ENCODE peak calls at places on chromosomes 2 and 18, in five cellular contexts. C is RWPE1, A is RWPE2, O is A673, D is fibroblast of the aortic adventitia. Z is an unnamed sample.

GRCh38 chr2:236536727-236537398 is 32.8 kb upstream of the ACKR3 start:
- DNase-seq in A (no peak), C (no peak), D (no peak), O (no peak), Z (no peak)

GRCh38 chr2:150413416-150413815 is 74.1 kb downstream of the RND3 start:
- DNase-seq in A (no peak), O (no peak), D (no peak), C (no peak), Z (no peak)

GRCh38 chr2:187842978-187843847 is 289.0 kb upstream of the TFPI start:
- DNase-seq in O (peak), C (peak), D (peak), A (no peak), Z (peak)

GRCh38 chr18:10070581-10071000 is 156.8 kb downstream of the VAPA start:
- DNase-seq in D (no peak), C (no peak), A (no peak), O (peak), Z (peak)

GRCh38 chr2:233068762-233069418 is 8.7 kb downstream of the INPP5D start:
- DNase-seq in A (no peak), O (no peak), D (no peak), C (no peak), Z (no peak)

GRCh38 chr2:176128172-176129012 is 1.1 kb upstream of the HOXD8 start:
- DNase-seq in C (no peak), A (no peak), O (peak), D (no peak), Z (peak)

GRCh38 chr2:11080253-11081115 is 74.8 kb upstream of the SLC66A3 start:
- DNase-seq in A (no peak), D (no peak), O (no peak), C (no peak), Z (no peak)

GRCh38 chr18:9335255-9336045 is 877 bp downstream of the TWSG1 start:
- DNase-seq in A (no peak), O (peak), C (no peak), D (peak), Z (peak)

GRCh38 chr18:79121746-79122474 is 52.7 kb downstream of the ATP9B start:
- DNase-seq in A (no peak), D (peak), C (no peak), O (no peak), Z (peak)

GRCh38 chr2:80501874-80502624 is 197.5 kb upstream of the LRRTM1 start:
- DNase-seq in D (no peak), A (no peak), O (no peak), C (no peak), Z (no peak)

GRCh38 chr2:80496770-80497169 is 192.2 kb upstream of the LRRTM1 start:
- DNase-seq in A (no peak), D (peak), O (no peak), C (peak), Z (peak)

GRCh38 chr2:80499095-80499494 is 194.5 kb upstream of the LRRTM1 start:
- DNase-seq in C (peak), D (peak), O (peak), A (no peak), Z (peak)
- TF ChIP-seq CTCF in C (peak), D (peak), O (peak), A (peak), Z (peak)

GRCh38 chr2:23912054-23912453 is 14.9 kb downstream of the ATAD2B start:
- DNase-seq in A (no peak), D (no peak), C (no peak), O (no peak), Z (peak)

GRCh38 chr2:23915327-23915726 is 11.6 kb downstream of the ATAD2B start:
- DNase-seq in A (no peak), O (no peak), D (no peak), C (no peak), Z (no peak)

GRCh38 chr2:23918837-23919489 is 8.0 kb downstream of the ATAD2B start:
- DNase-seq in A (no peak), C (no peak), O (no peak), D (no peak), Z (no peak)

DNA sequence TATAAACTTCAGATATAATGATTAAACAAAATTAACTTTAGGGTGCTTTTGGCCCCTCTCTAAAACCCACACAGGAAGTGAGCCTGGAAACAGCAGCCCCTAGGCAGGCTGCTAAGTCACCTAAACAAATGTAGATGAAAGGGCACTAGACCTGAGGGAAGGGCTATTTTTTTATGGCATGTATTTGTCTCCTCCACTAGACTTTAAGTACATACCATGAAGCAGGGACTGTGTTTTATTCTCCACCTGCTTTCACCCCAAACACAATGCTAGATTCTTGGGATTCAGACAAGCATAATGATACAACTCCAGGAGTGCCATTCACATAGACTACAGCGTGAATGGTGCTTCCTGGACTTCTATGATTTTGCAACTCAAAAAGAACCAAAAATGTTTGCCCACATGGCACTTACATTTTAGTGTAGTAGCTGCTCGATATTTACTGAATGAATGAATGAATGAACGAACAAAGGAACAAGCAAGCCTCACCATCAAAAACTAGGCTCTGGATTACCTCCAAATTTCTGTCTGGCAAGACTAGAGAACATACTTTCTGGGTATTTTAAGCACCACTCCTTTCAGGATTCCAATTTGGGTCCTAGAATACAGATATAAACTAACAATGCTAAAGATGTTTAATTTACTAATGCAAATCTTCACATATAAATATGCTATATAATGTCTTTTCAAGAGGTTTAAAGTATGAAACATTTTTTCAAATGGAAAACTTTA is 10.0 kb downstream of the ATAD2B start:
- DNase-seq in A (no peak), D (peak), O (no peak), C (no peak), Z (no peak)
- TF ChIP-seq CTCF in A (no peak), D (no peak), O (no peak), C (no peak), Z (no peak)

GRCh38 chr2:239387811-239388210 is 13.0 kb downstream of the HDAC4 start:
- DNase-seq in D (no peak), O (no peak), A (no peak), C (no peak), Z (no peak)
- TF ChIP-seq CTCF in D (no peak), O (no peak), A (no peak), C (no peak), Z (no peak)

GRCh38 chr2:95232232-95232631 is 24.9 kb downstream of the ZNF892 start:
- DNase-seq in C (no peak), O (no peak), A (no peak), D (no peak), Z (no peak)

GRCh38 chr2:95234806-95235205 is 27.5 kb downstream of the ZNF892 start:
- DNase-seq in A (no peak), D (no peak), O (no peak), C (no peak), Z (no peak)

GRCh38 chr2:95234286-95234785 is 27.0 kb downstream of the ZNF892 start:
- DNase-seq in A (no peak), C (no peak), O (no peak), D (no peak), Z (no peak)

GRCh38 chr2:95231723-95232122 is 24.4 kb downstream of the ZNF892 start:
- DNase-seq in O (peak), A (peak), C (peak), D (peak), Z (peak)
- TF ChIP-seq CTCF in O (peak), A (peak), C (peak), D (peak), Z (peak)

DNA sequence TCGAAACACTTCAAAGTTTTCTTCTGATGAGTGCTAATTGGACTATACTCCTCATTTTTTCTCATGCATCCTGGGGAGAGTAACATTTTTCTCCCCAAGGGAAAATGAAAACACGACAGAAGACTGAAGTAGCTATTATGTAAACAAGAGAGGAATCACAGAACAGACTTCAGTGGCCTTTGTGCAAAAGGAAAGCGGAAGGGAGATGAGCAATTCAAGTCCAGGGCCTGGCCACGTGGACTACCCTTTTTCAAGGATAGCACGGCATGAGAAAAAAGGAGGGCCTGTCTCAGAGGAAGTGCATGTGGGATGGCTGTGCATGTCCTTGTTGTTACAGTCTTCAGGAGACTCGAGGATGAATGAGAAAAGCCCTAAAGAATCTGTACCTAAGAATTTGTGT is 43.8 kb upstream of the KCNE4 start:
- DNase-seq in A (no peak), O (no peak), C (no peak), D (no peak), Z (peak)
- TF ChIP-seq CTCF in A (no peak), O (no peak), C (no peak), D (no peak), Z (no peak)

DNA sequence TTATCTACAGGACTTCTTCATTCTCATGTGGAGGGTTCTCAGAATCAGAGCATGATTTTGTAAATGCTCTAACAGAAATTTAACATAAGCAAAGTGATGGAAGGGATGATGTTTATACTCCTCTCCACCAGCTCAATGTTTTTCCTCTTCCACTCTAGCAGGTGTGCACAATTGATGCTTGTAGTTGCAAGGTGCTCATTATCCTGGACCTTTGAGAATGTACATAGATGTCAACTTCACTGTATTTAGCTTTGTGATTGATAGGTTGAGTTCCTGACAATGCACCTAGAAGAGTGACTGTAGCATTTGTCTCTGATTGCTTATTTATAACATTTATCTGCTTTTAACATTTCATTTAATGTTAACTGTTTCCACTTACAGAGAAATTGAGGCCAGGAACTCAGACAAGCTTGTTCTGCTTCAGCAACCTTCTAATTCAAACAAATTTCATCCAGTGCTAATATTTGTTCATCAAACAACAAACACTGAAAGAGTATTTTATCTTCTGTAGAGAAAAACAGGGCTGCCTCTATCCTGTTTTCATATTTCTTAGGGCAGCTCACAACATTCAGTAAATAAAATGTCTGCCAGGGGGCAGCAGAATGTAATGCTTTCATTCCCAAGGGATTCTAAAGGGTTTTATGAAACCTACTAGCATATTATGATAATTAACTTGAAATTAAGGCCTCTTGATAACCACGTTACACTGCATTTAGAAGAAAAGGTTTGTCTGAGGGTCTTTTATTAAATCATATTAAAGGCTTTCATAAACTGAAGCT is 127.9 kb upstream of the NOL4 start:
- DNase-seq in O (peak), C (no peak), D (no peak), A (no peak), Z (no peak)
- TF ChIP-seq CTCF in O (peak), C (no peak), D (no peak), A (peak), Z (peak)

DNA sequence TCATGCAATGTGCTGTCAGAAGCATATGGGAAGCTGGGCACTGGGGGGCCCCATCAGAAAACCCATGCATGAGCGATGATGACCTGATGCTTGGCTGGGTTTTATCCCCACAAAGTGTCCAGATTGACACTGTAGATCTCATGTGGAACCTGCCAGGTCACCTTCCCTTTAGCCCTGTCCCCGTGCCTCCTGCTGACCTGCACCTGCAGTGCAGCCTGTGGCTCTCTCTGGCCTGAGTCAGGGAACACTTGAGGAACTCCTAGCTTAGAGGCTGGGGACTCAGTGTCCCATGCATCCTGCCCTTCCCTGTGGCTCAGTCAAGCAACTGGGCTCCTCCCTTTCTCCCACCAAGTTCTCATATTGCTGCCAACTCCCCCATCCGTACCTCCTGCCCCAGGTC is 57.7 kb downstream of the PDCL3 start:
- DNase-seq in D (no peak), O (no peak), A (no peak), C (no peak), Z (no peak)
- TF ChIP-seq CTCF in D (no peak), O (no peak), A (no peak), C (no peak), Z (no peak)